ENCODE peak calls at places on chromosome 19, in seven cellular contexts. E is keratinocyte, R is IMR-90, N is GM23338, J is PC-9, V is Peyer's patch, T is OCI-LY7. I is an unnamed sample.
A peak's percentile ranks its signal among the peaks of the same experiment; 100 is the strongest.

GRCh38 chr19:9971341-9971897 is 35.1 kb upstream of the OLFM2 start:
- DNase-seq in E (no peak), N (no peak), J (peak; percentile 1), R (no peak), V (no peak), T (no peak), I (no peak)

GRCh38 chr19:4981681-4981958 is 12.7 kb downstream of the KDM4B start:
- DNase-seq in V (no peak), R (no peak), N (no peak), T (peak; percentile 28), J (no peak), E (no peak), I (no peak)

GRCh38 chr19:18594824-18595373 is 6.3 kb downstream of the REX1BD start:
- DNase-seq in E (no peak), R (no peak), T (no peak), N (no peak), J (no peak), V (no peak), I (no peak)

GRCh38 chr19:54325194-54325621 is 12.2 kb upstream of the LILRA5 start:
- DNase-seq in T (peak; percentile 69), N (peak; percentile 76), R (peak; percentile 8), V (peak; percentile 41), J (no peak), E (no peak), I (no peak)

GRCh38 chr19:1251503-1252220 is 3.3 kb downstream of the MIDN start:
- DNase-seq in T (peak; percentile 71), V (peak; percentile 81), J (peak; percentile 53), E (no peak), N (no peak), R (no peak), I (no peak)

GRCh38 chr19:5128932-5129389 is 160.0 kb downstream of the KDM4B start:
- DNase-seq in E (no peak), V (no peak), J (no peak), T (no peak), R (no peak), N (no peak), I (no peak)

GRCh38 chr19:2507109-2507508 is 31.2 kb downstream of the GADD45B start:
- DNase-seq in J (peak; percentile 89), V (no peak), T (peak; percentile 29), E (no peak), R (peak; percentile 89), N (no peak), I (peak; percentile 29)

GRCh38 chr19:10848208-10848843 is at the start of gene C19orf38:
- DNase-seq in V (no peak), T (no peak), E (no peak), R (no peak), N (no peak), J (peak; percentile 21), I (no peak)

GRCh38 chr19:46766569-46767317 is 20.5 kb upstream of the STRN4 start:
- DNase-seq in T (peak; percentile 73), V (peak; percentile 56), R (no peak), J (peak; percentile 18), N (peak; percentile 89), E (no peak), I (no peak)

GRCh38 chr19:15507068-15508034 is 974 bp upstream of the CYP4F22 start:
- DNase-seq in E (no peak), V (no peak), J (no peak), R (no peak), T (no peak), N (no peak), I (no peak)

GRCh38 chr19:15502264-15502663 is 6.1 kb upstream of the CYP4F22 start:
- DNase-seq in E (no peak), R (no peak), N (no peak), T (no peak), J (no peak), V (no peak), I (no peak)

GRCh38 chr19:15511671-15512424 is 3.5 kb downstream of the CYP4F22 start:
- DNase-seq in N (no peak), V (no peak), T (no peak), R (no peak), E (no peak), J (no peak), I (no peak)

GRCh38 chr19:15506074-15506565 is 2.2 kb upstream of the CYP4F22 start:
- DNase-seq in R (no peak), E (no peak), J (no peak), T (no peak), N (no peak), V (no peak), I (no peak)

GRCh38 chr19:15508035-15508710 is at the start of gene CYP4F22:
- DNase-seq in J (no peak), N (peak; percentile 27), T (no peak), V (no peak), E (no peak), R (no peak), I (no peak)
- H3K4me3 ChIP-seq in J (no peak within 1 kb of the TSS), N (peak within 1 kb of the TSS; percentile 49), T (no peak within 1 kb of the TSS), V (peak within 1 kb of the TSS; percentile 49), E (no peak within 1 kb of the TSS), R (no peak within 1 kb of the TSS), I (no peak within 1 kb of the TSS)

DNA sequence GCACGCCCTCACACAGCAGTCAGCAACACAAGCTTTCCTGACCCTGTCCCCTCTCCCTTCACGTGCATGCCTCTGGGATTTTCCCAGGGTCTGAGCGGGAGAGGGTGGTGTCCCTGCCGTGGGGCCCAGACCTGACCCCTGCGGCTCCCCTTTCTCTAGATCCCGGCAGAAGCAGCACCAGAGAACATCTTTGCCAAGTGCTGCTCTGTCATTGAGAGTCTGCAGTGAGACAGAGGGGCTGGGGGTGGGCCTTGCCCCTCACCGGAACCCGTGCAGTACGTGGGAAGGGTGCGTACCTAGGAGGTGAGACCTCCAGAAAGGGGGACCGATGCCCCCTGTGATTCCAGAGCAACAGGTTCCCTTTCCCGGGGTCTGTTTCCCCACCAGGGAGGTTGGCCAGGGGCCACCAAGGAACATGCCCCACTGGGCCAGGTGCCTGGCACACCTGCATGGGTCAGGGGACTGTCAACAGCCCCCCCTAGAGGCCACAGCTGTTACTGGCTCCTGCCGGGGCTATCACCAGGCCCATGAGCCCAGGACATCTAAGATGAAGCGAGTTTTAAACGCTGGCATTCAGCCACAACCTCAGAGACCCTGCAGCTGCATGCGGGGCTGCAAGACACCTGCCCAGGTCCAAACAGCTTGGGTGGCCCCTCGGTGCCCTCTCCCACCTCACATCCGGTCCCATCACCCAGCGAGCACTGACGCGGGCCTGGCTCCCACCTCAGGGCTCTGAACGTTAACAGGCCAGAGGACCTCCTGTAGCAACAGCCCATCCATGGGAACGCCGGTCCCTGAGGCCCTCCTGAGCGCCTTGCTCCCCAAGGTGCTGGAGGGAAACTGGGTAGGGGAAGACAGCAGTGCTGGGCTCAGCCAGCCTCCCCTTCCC is 12.3 kb downstream of the KHSRP start:
- DNase-seq in R (no peak), T (peak; percentile 60), V (no peak), E (no peak), J (no peak), N (peak; percentile 91), I (no peak)
- TF ChIP-seq CTCF in R (peak; percentile 40), T (peak; percentile 85), V (peak; percentile 51), E (peak; percentile 60), J (peak; percentile 67), N (peak; percentile 90), I (peak; percentile 79)

GRCh38 chr19:48171584-48172170 is 1.2 kb downstream of the ZSWIM9 start:
- DNase-seq in V (no peak), N (no peak), T (no peak), R (no peak), E (no peak), J (no peak), I (no peak)

GRCh38 chr19:48176226-48176625 is 5.7 kb downstream of the ZSWIM9 start:
- DNase-seq in J (no peak), T (no peak), E (no peak), R (no peak), N (no peak), V (no peak), I (no peak)

GRCh38 chr19:48170817-48171347 is 402 bp downstream of the ZSWIM9 start:
- DNase-seq in N (peak; percentile 37), V (no peak), J (no peak), R (no peak), E (no peak), T (peak; percentile 74), I (no peak)

GRCh38 chr19:48175578-48175977 is 5.1 kb downstream of the ZSWIM9 start:
- DNase-seq in T (no peak), J (no peak), V (no peak), E (no peak), R (no peak), N (no peak), I (no peak)

GRCh38 chr19:48174445-48175030 is 4.1 kb downstream of the ZSWIM9 start:
- DNase-seq in R (no peak), N (no peak), T (no peak), V (no peak), E (no peak), J (no peak), I (no peak)
- H3K4me3 ChIP-seq in R (no peak overlapping the region), N (no peak overlapping the region), T (no peak overlapping the region), V (no peak overlapping the region), E (no peak overlapping the region), J (no peak overlapping the region), I (no peak overlapping the region)

DNA sequence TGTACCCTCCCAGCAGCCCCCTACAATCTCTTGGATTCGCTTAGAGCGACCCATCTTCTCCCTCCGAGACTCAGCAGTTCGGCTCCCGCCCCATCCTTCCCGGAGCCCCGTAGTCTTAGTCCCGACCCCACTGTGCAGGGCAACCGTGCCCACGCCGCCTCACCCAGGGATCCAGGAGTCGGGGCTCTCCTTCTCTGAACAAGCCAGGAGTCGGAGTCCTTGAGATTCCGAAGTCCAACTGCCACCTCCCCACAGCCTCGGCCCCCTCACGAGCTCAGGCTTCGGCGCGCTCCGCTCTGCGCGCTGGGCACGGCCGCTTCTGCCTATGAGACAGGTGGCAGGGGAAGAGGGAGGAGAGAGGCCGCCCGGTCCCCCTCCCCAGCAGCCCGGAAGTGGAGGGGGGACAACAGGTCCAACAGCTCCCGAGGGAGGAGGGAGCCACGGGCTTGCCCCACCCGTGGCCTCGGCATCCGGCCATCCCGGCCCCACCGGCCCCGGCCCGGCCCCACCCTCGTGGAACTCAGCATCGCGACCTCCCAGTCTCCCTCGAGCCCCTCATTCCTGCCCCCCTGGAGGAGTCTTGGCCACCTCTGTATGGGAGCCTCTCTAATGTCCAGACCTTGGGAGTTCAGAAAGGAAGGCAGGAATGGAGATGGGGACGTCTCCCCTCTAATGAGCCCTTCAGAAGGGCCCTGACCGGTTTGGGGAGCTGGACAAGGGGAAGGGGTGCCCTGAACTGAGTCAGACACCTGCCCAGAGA is at the start of gene PHLDB3:
- DNase-seq in J (peak; percentile 50), R (peak; percentile 9), V (peak; percentile 62), T (no peak), E (no peak), N (peak; percentile 65), I (no peak)
- TF ChIP-seq CTCF in J (peak; percentile 29), R (no peak), V (no peak), T (peak; percentile 6), E (no peak), N (peak; percentile 48), I (peak; percentile 13)